ENCODE peak calls at places on chromosomes 7 and 10, in nine cellular contexts. One of them, this sample, is unnamed.
A peak's percentile ranks its signal among the peaks of the same experiment; 100 is the strongest.

GRCh38 chr10:91598211-91598981 is 34.5 kb downstream of the PPP1R3C start:
- DNase-seq in chondrocyte: no peak
- DNase-seq in tibial nerve: no peak
- DNase-seq in B cell: no peak
- DNase-seq in fibroblast of mammary gland: peak; percentile 87
- DNase-seq in AG04449: no peak
- DNase-seq in endothelial cell: no peak
- DNase-seq in neural crest cell: no peak
- DNase-seq in A549: peak; percentile 84
- DNase-seq in this sample: peak; percentile 79

GRCh38 chr10:64211466-64211865 is 690.3 kb downstream of the REEP3 start:
- DNase-seq in tibial nerve: no peak
- DNase-seq in neural crest cell: no peak
- DNase-seq in A549: no peak
- DNase-seq in chondrocyte: no peak
- DNase-seq in AG04449: no peak
- DNase-seq in B cell: no peak
- DNase-seq in endothelial cell: no peak
- DNase-seq in fibroblast of mammary gland: no peak
- DNase-seq in this sample: peak; percentile 33

GRCh38 chr7:24825315-24825917 is 68.2 kb upstream of the GSDME start:
- DNase-seq in neural crest cell: no peak
- DNase-seq in tibial nerve: no peak
- DNase-seq in chondrocyte: no peak
- DNase-seq in endothelial cell: no peak
- DNase-seq in A549: no peak
- DNase-seq in AG04449: no peak
- DNase-seq in fibroblast of mammary gland: peak; percentile 53
- DNase-seq in B cell: no peak
- DNase-seq in this sample: no peak

GRCh38 chr10:87656431-87657072 is 3.1 kb upstream of the PAPSS2 start:
- DNase-seq in fibroblast of mammary gland: peak; percentile 60
- DNase-seq in B cell: no peak
- DNase-seq in endothelial cell: no peak
- DNase-seq in neural crest cell: no peak
- DNase-seq in AG04449: no peak
- DNase-seq in chondrocyte: no peak
- DNase-seq in tibial nerve: no peak
- DNase-seq in A549: peak; percentile 58
- DNase-seq in this sample: peak; percentile 76

GRCh38 chr10:21502371-21502765 is 23.1 kb downstream of the SKIDA1 start:
- DNase-seq in tibial nerve: no peak
- DNase-seq in A549: no peak
- DNase-seq in endothelial cell: no peak
- DNase-seq in fibroblast of mammary gland: no peak
- DNase-seq in B cell: no peak
- DNase-seq in chondrocyte: no peak
- DNase-seq in AG04449: no peak
- DNase-seq in neural crest cell: no peak
- DNase-seq in this sample: no peak

GRCh38 chr10:97028126-97028831 is 157.5 kb downstream of the SLIT1 start:
- DNase-seq in A549: no peak
- DNase-seq in B cell: no peak
- DNase-seq in AG04449: peak; percentile 41
- DNase-seq in endothelial cell: no peak
- DNase-seq in fibroblast of mammary gland: peak; percentile 52
- DNase-seq in neural crest cell: no peak
- DNase-seq in chondrocyte: no peak
- DNase-seq in tibial nerve: no peak
- DNase-seq in this sample: no peak

GRCh38 chr7:127692200-127692599 is 40.2 kb downstream of the SND1 start:
- DNase-seq in A549: no peak
- DNase-seq in chondrocyte: no peak
- DNase-seq in neural crest cell: no peak
- DNase-seq in tibial nerve: no peak
- DNase-seq in B cell: no peak
- DNase-seq in endothelial cell: no peak
- DNase-seq in fibroblast of mammary gland: no peak
- DNase-seq in AG04449: no peak
- DNase-seq in this sample: no peak

GRCh38 chr7:44752822-44753221 is 4.2 kb downstream of the ZMIZ2 start:
- DNase-seq in neural crest cell: no peak
- DNase-seq in fibroblast of mammary gland: no peak
- DNase-seq in chondrocyte: no peak
- DNase-seq in AG04449: no peak
- DNase-seq in B cell: no peak
- DNase-seq in endothelial cell: no peak
- DNase-seq in A549: no peak
- DNase-seq in tibial nerve: no peak
- DNase-seq in this sample: no peak

GRCh38 chr10:95327367-95327766 is 36.6 kb upstream of the PDLIM1 start:
- DNase-seq in B cell: no peak
- DNase-seq in neural crest cell: no peak
- DNase-seq in AG04449: no peak
- DNase-seq in fibroblast of mammary gland: peak; percentile 63
- DNase-seq in tibial nerve: no peak
- DNase-seq in endothelial cell: no peak
- DNase-seq in A549: no peak
- DNase-seq in chondrocyte: no peak
- DNase-seq in this sample: peak; percentile 67

GRCh38 chr10:47025540-47026300 is 114.5 kb downstream of the PTPN20 start:
- DNase-seq in chondrocyte: no peak
- DNase-seq in neural crest cell: no peak
- DNase-seq in B cell: no peak
- DNase-seq in fibroblast of mammary gland: peak; percentile 65
- DNase-seq in A549: no peak
- DNase-seq in endothelial cell: peak; percentile 2
- DNase-seq in tibial nerve: no peak
- DNase-seq in AG04449: no peak
- DNase-seq in this sample: peak; percentile 30

GRCh38 chr7:71615017-71615416 is 483.1 kb downstream of the GALNT17 start:
- DNase-seq in endothelial cell: no peak
- DNase-seq in AG04449: no peak
- DNase-seq in tibial nerve: no peak
- DNase-seq in fibroblast of mammary gland: no peak
- DNase-seq in B cell: no peak
- DNase-seq in chondrocyte: no peak
- DNase-seq in A549: no peak
- DNase-seq in neural crest cell: no peak
- DNase-seq in this sample: no peak

GRCh38 chr7:51482976-51483375 is 166.4 kb upstream of the COBL start:
- DNase-seq in A549: no peak
- DNase-seq in neural crest cell: no peak
- DNase-seq in B cell: no peak
- DNase-seq in endothelial cell: no peak
- DNase-seq in tibial nerve: no peak
- DNase-seq in fibroblast of mammary gland: no peak
- DNase-seq in chondrocyte: no peak
- DNase-seq in AG04449: no peak
- DNase-seq in this sample: no peak
- TF ChIP-seq CTCF in A549: no peak
- TF ChIP-seq CTCF in neural crest cell: no peak
- TF ChIP-seq CTCF in B cell: no peak
- TF ChIP-seq CTCF in endothelial cell: no peak
- TF ChIP-seq CTCF in tibial nerve: no peak
- TF ChIP-seq CTCF in fibroblast of mammary gland: no peak
- TF ChIP-seq CTCF in chondrocyte: no peak
- TF ChIP-seq CTCF in AG04449: no peak
- TF ChIP-seq CTCF in this sample: no peak

GRCh38 chr7:76048668-76048988 is 722 bp downstream of the MDH2 start:
- DNase-seq in neural crest cell: no peak
- DNase-seq in AG04449: no peak
- DNase-seq in chondrocyte: no peak
- DNase-seq in A549: peak; percentile 58
- DNase-seq in fibroblast of mammary gland: no peak
- DNase-seq in tibial nerve: no peak
- DNase-seq in B cell: no peak
- DNase-seq in endothelial cell: peak; percentile 17
- DNase-seq in this sample: no peak
- TF ChIP-seq CTCF in neural crest cell: no peak
- TF ChIP-seq CTCF in AG04449: no peak
- TF ChIP-seq CTCF in chondrocyte: peak; percentile 32
- TF ChIP-seq CTCF in A549: no peak
- TF ChIP-seq CTCF in fibroblast of mammary gland: no peak
- TF ChIP-seq CTCF in tibial nerve: no peak
- TF ChIP-seq CTCF in B cell: no peak
- TF ChIP-seq CTCF in endothelial cell: no peak
- TF ChIP-seq CTCF in this sample: peak; percentile 31

DNA sequence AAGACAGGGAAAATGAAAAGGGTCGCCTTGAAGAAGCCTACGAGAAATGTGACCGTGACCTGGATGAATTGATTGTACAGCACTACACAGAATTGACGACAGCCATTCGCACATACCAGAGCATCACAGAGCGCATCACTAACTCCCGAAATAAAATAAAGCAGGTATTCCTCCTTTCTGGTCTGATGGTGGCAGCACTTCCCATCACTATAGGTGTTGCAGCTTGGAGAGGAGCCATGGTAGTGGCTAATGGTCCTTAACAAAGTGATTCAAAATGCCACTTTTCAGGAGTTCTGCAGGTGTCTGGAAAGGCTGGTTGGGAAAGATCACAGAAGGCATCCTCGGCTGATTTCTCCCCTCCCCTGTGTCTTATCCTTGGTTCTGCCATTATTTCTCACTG is 22.1 kb downstream of the EXOC4 start:
- DNase-seq in A549: no peak
- DNase-seq in endothelial cell: no peak
- DNase-seq in tibial nerve: no peak
- DNase-seq in fibroblast of mammary gland: no peak
- DNase-seq in neural crest cell: no peak
- DNase-seq in B cell: no peak
- DNase-seq in AG04449: no peak
- DNase-seq in chondrocyte: no peak
- DNase-seq in this sample: no peak
- TF ChIP-seq CTCF in A549: no peak
- TF ChIP-seq CTCF in endothelial cell: no peak
- TF ChIP-seq CTCF in tibial nerve: no peak
- TF ChIP-seq CTCF in fibroblast of mammary gland: no peak
- TF ChIP-seq CTCF in neural crest cell: no peak
- TF ChIP-seq CTCF in B cell: no peak
- TF ChIP-seq CTCF in AG04449: no peak
- TF ChIP-seq CTCF in chondrocyte: peak; percentile 28
- TF ChIP-seq CTCF in this sample: no peak

DNA sequence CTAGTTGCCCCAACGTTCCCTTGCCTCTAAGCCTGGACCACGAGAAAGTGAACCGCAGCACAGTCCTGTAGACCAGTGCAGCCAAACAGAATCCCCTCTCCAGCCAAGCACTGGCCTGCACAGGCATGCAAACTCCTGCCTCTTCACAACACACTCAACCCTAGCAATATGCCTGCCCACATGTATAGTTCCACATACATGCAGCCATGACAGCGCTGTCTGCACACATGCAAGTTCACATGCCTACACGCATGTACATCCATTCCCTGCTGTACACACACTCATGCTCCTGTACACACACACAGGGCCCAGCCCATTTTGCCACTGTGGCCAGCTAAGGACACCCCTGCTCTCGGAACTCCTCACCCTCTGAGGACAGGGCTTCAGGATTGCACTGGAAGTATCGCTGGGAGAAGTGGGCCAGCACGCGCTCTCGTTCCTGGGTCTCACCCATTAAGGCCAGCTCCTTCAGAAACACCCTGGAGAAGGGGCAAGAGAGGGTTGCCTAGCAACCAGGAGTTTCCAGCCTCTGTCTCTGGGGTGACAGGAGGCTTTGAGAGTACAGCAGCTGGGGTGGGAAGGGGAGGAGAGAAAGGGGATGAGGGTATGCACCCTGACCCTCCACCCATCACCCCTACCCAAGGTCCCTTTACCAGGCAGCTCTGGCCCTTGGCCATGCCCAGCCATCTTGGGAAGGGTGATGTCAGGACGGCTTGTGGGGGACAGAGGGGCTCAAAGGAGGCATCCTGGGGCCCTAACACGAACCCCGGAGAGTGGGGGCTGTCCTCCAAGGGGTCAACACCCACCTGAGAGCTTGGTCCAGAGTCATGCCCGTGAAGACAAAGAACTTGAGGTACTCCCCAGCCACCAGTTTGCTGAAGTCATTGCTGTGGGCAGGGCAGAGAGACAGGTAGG is 7.0 kb downstream of the PSD start:
- DNase-seq in AG04449: no peak
- DNase-seq in fibroblast of mammary gland: no peak
- DNase-seq in B cell: no peak
- DNase-seq in A549: no peak
- DNase-seq in endothelial cell: no peak
- DNase-seq in chondrocyte: no peak
- DNase-seq in neural crest cell: no peak
- DNase-seq in tibial nerve: no peak
- DNase-seq in this sample: no peak
- TF ChIP-seq CTCF in AG04449: no peak
- TF ChIP-seq CTCF in fibroblast of mammary gland: no peak
- TF ChIP-seq CTCF in B cell: no peak
- TF ChIP-seq CTCF in A549: no peak
- TF ChIP-seq CTCF in endothelial cell: no peak
- TF ChIP-seq CTCF in chondrocyte: no peak
- TF ChIP-seq CTCF in neural crest cell: no peak
- TF ChIP-seq CTCF in tibial nerve: no peak
- TF ChIP-seq CTCF in this sample: no peak

DNA sequence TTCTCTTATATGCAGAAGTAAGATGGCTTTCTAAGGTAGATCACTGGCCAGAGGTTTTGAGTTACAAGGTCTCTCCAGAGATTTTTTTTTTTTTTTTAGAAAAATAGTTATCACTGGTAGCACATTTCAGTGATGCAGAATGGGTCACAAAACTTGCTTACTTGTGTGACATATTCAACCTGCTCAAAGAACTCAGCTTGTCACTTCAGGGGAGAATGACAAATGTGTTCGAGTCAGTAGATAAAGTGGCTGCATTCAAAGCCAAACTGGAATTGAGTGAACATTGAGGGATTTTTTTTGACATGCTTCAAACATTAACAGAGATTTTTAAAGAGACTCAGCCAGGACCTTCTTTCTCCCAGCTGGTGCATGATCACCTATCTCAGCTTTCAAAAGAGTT is 33.4 kb downstream of the PHTF2 start:
- DNase-seq in B cell: no peak
- DNase-seq in AG04449: no peak
- DNase-seq in neural crest cell: no peak
- DNase-seq in fibroblast of mammary gland: no peak
- DNase-seq in chondrocyte: no peak
- DNase-seq in tibial nerve: no peak
- DNase-seq in A549: no peak
- DNase-seq in endothelial cell: no peak
- DNase-seq in this sample: no peak
- TF ChIP-seq CTCF in B cell: no peak
- TF ChIP-seq CTCF in AG04449: no peak
- TF ChIP-seq CTCF in neural crest cell: no peak
- TF ChIP-seq CTCF in fibroblast of mammary gland: no peak
- TF ChIP-seq CTCF in chondrocyte: no peak
- TF ChIP-seq CTCF in tibial nerve: no peak
- TF ChIP-seq CTCF in A549: no peak
- TF ChIP-seq CTCF in endothelial cell: no peak
- TF ChIP-seq CTCF in this sample: no peak

GRCh38 chr10:118694848-118695247 is 59.9 kb downstream of the CACUL1 start:
- DNase-seq in tibial nerve: no peak
- DNase-seq in AG04449: peak; percentile 45
- DNase-seq in fibroblast of mammary gland: peak; percentile 39
- DNase-seq in A549: no peak
- DNase-seq in neural crest cell: no peak
- DNase-seq in endothelial cell: no peak
- DNase-seq in chondrocyte: no peak
- DNase-seq in B cell: no peak
- DNase-seq in this sample: peak; percentile 10
- TF ChIP-seq CTCF in tibial nerve: no peak
- TF ChIP-seq CTCF in AG04449: no peak
- TF ChIP-seq CTCF in fibroblast of mammary gland: no peak
- TF ChIP-seq CTCF in A549: no peak
- TF ChIP-seq CTCF in neural crest cell: no peak
- TF ChIP-seq CTCF in endothelial cell: no peak
- TF ChIP-seq CTCF in chondrocyte: no peak
- TF ChIP-seq CTCF in B cell: no peak
- TF ChIP-seq CTCF in this sample: no peak

This sample was measured in cardiac fibroblast.